ENCODE peak calls at places on chromosomes 3 and 15, in nine cellular contexts. One of them, this sample, is unnamed.

GRCh38 chr15:41561777-41562145 is 2.7 kb downstream of the TYRO3 start:
- DNase-seq in osteocyte: no peak
- DNase-seq in lower lobe of right lung: no peak
- DNase-seq in epithelial cell of proximal tubule: no peak
- DNase-seq in fibroblast of pulmonary artery: peak
- DNase-seq in colonic mucosa: no peak
- DNase-seq in uterus: peak
- DNase-seq in HFF-Myc: no peak
- DNase-seq in GM20000: no peak
- DNase-seq in this sample: no peak

GRCh38 chr3:67654832-67655152 is 380 bp upstream of the SUCLG2 start:
- DNase-seq in osteocyte: no peak
- DNase-seq in fibroblast of pulmonary artery: no peak
- DNase-seq in lower lobe of right lung: no peak
- DNase-seq in colonic mucosa: no peak
- DNase-seq in GM20000: no peak
- DNase-seq in uterus: no peak
- DNase-seq in HFF-Myc: no peak
- DNase-seq in epithelial cell of proximal tubule: no peak
- DNase-seq in this sample: no peak

GRCh38 chr15:57395292-57395691 is 19.0 kb downstream of the CGNL1 start:
- DNase-seq in osteocyte: no peak
- DNase-seq in colonic mucosa: no peak
- DNase-seq in epithelial cell of proximal tubule: peak
- DNase-seq in lower lobe of right lung: no peak
- DNase-seq in uterus: no peak
- DNase-seq in fibroblast of pulmonary artery: peak
- DNase-seq in HFF-Myc: peak
- DNase-seq in GM20000: no peak
- DNase-seq in this sample: no peak

GRCh38 chr3:127655641-127656040 is 17.1 kb upstream of the ABTB1 start:
- DNase-seq in HFF-Myc: no peak
- DNase-seq in epithelial cell of proximal tubule: no peak
- DNase-seq in osteocyte: no peak
- DNase-seq in GM20000: no peak
- DNase-seq in lower lobe of right lung: no peak
- DNase-seq in uterus: no peak
- DNase-seq in fibroblast of pulmonary artery: peak
- DNase-seq in colonic mucosa: no peak
- DNase-seq in this sample: no peak

GRCh38 chr3:25448750-25449684 is 21.0 kb downstream of the RARB start:
- DNase-seq in GM20000: no peak
- DNase-seq in epithelial cell of proximal tubule: no peak
- DNase-seq in lower lobe of right lung: peak
- DNase-seq in colonic mucosa: peak
- DNase-seq in HFF-Myc: no peak
- DNase-seq in fibroblast of pulmonary artery: peak
- DNase-seq in uterus: peak
- DNase-seq in osteocyte: peak
- DNase-seq in this sample: peak

GRCh38 chr15:72785452-72786243 is 2.1 kb upstream of the ADPGK start:
- DNase-seq in fibroblast of pulmonary artery: no peak
- DNase-seq in colonic mucosa: no peak
- DNase-seq in HFF-Myc: no peak
- DNase-seq in uterus: no peak
- DNase-seq in osteocyte: no peak
- DNase-seq in GM20000: no peak
- DNase-seq in epithelial cell of proximal tubule: no peak
- DNase-seq in lower lobe of right lung: no peak
- DNase-seq in this sample: no peak

GRCh38 chr3:146277953-146278631 is 27.2 kb upstream of the PLSCR4 start:
- DNase-seq in osteocyte: no peak
- DNase-seq in fibroblast of pulmonary artery: peak
- DNase-seq in HFF-Myc: peak
- DNase-seq in lower lobe of right lung: no peak
- DNase-seq in colonic mucosa: no peak
- DNase-seq in GM20000: no peak
- DNase-seq in uterus: peak
- DNase-seq in epithelial cell of proximal tubule: no peak
- DNase-seq in this sample: no peak

GRCh38 chr3:16849240-16849639 is 35.5 kb upstream of the PLCL2 start:
- DNase-seq in colonic mucosa: peak
- DNase-seq in lower lobe of right lung: peak
- DNase-seq in HFF-Myc: no peak
- DNase-seq in uterus: peak
- DNase-seq in epithelial cell of proximal tubule: no peak
- DNase-seq in GM20000: peak
- DNase-seq in fibroblast of pulmonary artery: peak
- DNase-seq in osteocyte: no peak
- DNase-seq in this sample: peak

GRCh38 chr15:100900136-100900894 is 18.8 kb upstream of the LRRK1 start:
- DNase-seq in epithelial cell of proximal tubule: no peak
- DNase-seq in HFF-Myc: no peak
- DNase-seq in GM20000: no peak
- DNase-seq in colonic mucosa: peak
- DNase-seq in osteocyte: no peak
- DNase-seq in fibroblast of pulmonary artery: no peak
- DNase-seq in uterus: no peak
- DNase-seq in lower lobe of right lung: no peak
- DNase-seq in this sample: no peak

GRCh38 chr3:10379161-10379560 is 58.2 kb upstream of the SEC13 start:
- DNase-seq in osteocyte: no peak
- DNase-seq in uterus: no peak
- DNase-seq in lower lobe of right lung: no peak
- DNase-seq in colonic mucosa: no peak
- DNase-seq in fibroblast of pulmonary artery: no peak
- DNase-seq in epithelial cell of proximal tubule: no peak
- DNase-seq in HFF-Myc: no peak
- DNase-seq in GM20000: no peak
- DNase-seq in this sample: no peak

GRCh38 chr3:142337994-142338393 is 109.8 kb downstream of the XRN1 start:
- DNase-seq in GM20000: no peak
- DNase-seq in fibroblast of pulmonary artery: no peak
- DNase-seq in epithelial cell of proximal tubule: no peak
- DNase-seq in colonic mucosa: no peak
- DNase-seq in osteocyte: no peak
- DNase-seq in lower lobe of right lung: peak
- DNase-seq in uterus: no peak
- DNase-seq in HFF-Myc: no peak
- DNase-seq in this sample: no peak

GRCh38 chr3:183774631-183775030 is 50.7 kb downstream of the MAP6D1 start:
- DNase-seq in uterus: no peak
- DNase-seq in GM20000: no peak
- DNase-seq in epithelial cell of proximal tubule: no peak
- DNase-seq in osteocyte: no peak
- DNase-seq in colonic mucosa: no peak
- DNase-seq in lower lobe of right lung: no peak
- DNase-seq in HFF-Myc: no peak
- DNase-seq in fibroblast of pulmonary artery: peak
- DNase-seq in this sample: no peak

GRCh38 chr3:111726788-111727305 is 131.7 kb upstream of the ZBED2 start:
- DNase-seq in lower lobe of right lung: no peak
- DNase-seq in fibroblast of pulmonary artery: no peak
- DNase-seq in osteocyte: no peak
- DNase-seq in GM20000: no peak
- DNase-seq in uterus: no peak
- DNase-seq in HFF-Myc: no peak
- DNase-seq in colonic mucosa: no peak
- DNase-seq in epithelial cell of proximal tubule: no peak
- DNase-seq in this sample: no peak

GRCh38 chr3:156983559-156983958 is 157.4 kb downstream of the LEKR1 start:
- DNase-seq in uterus: no peak
- DNase-seq in lower lobe of right lung: no peak
- DNase-seq in fibroblast of pulmonary artery: no peak
- DNase-seq in epithelial cell of proximal tubule: no peak
- DNase-seq in osteocyte: no peak
- DNase-seq in GM20000: no peak
- DNase-seq in HFF-Myc: no peak
- DNase-seq in colonic mucosa: no peak
- DNase-seq in this sample: no peak

DNA sequence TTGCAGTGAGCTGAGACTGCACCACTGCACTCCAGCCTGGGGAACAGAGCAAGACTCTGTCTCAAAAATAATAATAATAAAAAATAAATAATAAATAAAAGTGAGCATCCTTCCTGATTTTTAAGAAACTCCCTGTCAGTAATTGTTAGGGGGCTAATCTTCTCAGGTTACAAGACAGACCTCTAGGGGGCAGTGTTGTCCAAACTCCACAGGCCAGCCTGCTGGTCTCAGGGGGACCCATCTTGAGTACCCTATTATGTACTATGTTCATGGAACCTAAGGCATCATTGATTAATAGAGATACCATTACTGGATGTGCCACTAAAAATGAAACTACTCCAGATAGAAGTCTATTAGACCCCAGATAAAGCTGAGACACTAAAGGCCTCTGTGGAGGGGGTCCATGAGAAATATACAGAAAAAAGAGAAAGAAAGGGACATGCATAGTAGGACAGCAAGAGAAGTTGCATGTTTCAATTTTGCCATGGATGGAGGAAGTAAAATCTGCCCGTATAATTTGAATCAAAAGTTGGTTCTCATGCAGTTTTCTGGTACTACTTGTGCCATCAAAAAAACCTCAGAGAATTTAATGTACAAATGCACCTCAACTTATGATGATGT is 85.5 kb upstream of the CDV3 start:
- DNase-seq in lower lobe of right lung: no peak
- DNase-seq in epithelial cell of proximal tubule: no peak
- DNase-seq in osteocyte: no peak
- DNase-seq in fibroblast of pulmonary artery: peak
- DNase-seq in GM20000: no peak
- DNase-seq in uterus: no peak
- DNase-seq in HFF-Myc: no peak
- DNase-seq in colonic mucosa: peak
- DNase-seq in this sample: peak
- TF ChIP-seq CTCF in lower lobe of right lung: peak
- TF ChIP-seq CTCF in epithelial cell of proximal tubule: peak
- TF ChIP-seq CTCF in osteocyte: peak
- TF ChIP-seq CTCF in fibroblast of pulmonary artery: peak
- TF ChIP-seq CTCF in GM20000: no peak
- TF ChIP-seq CTCF in uterus: peak
- TF ChIP-seq CTCF in HFF-Myc: peak
- TF ChIP-seq CTCF in colonic mucosa: peak
- TF ChIP-seq CTCF in this sample: peak

DNA sequence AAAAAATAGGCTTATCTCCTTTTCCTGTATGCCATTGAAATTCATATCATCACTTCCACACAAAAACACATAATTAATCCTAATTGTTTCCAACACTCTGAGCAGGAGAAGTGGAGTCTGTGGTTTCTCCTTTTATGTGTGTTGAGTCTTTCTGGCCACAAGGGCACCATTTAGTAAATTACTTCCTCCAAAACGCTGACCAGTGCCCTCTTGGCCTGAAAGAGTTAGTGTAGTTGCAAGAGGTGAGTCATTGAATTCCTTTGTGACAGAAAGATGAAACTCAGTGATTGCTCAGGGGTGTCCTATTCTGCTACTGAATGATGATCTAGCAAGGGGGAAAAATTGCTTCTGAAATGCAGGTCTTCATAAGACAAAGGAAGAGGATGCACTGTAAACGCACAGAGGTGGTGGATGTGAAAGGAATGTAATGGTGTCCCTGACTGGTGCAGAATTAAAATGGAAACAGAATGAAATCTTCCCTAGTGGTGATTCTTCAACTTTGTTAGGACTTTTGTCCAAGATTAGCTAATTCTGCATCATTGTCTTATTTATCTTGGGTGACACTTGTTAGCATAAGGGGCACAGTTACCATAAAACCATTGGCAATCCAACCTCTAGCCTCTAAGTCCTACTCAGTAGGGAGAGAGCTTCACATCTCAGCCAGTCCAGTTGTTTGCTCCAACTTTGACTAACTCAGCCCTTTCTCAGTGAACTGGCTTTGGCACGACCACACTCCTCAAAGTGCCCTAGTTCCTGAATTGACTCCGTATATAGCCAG is 208.4 kb upstream of the NANOGP8 start:
- DNase-seq in HFF-Myc: no peak
- DNase-seq in osteocyte: no peak
- DNase-seq in epithelial cell of proximal tubule: peak
- DNase-seq in GM20000: no peak
- DNase-seq in lower lobe of right lung: no peak
- DNase-seq in colonic mucosa: no peak
- DNase-seq in uterus: no peak
- DNase-seq in fibroblast of pulmonary artery: peak
- DNase-seq in this sample: peak
- TF ChIP-seq CTCF in HFF-Myc: peak
- TF ChIP-seq CTCF in osteocyte: peak
- TF ChIP-seq CTCF in epithelial cell of proximal tubule: peak
- TF ChIP-seq CTCF in GM20000: no peak
- TF ChIP-seq CTCF in lower lobe of right lung: no peak
- TF ChIP-seq CTCF in colonic mucosa: no peak
- TF ChIP-seq CTCF in uterus: no peak
- TF ChIP-seq CTCF in fibroblast of pulmonary artery: peak
- TF ChIP-seq CTCF in this sample: no peak

GRCh38 chr15:90460142-90460824 is 69.4 kb upstream of the CRTC3 start:
- DNase-seq in epithelial cell of proximal tubule: no peak
- DNase-seq in HFF-Myc: no peak
- DNase-seq in GM20000: no peak
- DNase-seq in osteocyte: no peak
- DNase-seq in fibroblast of pulmonary artery: peak
- DNase-seq in colonic mucosa: no peak
- DNase-seq in lower lobe of right lung: no peak
- DNase-seq in uterus: peak
- DNase-seq in this sample: no peak
- TF ChIP-seq CTCF in epithelial cell of proximal tubule: no peak
- TF ChIP-seq CTCF in HFF-Myc: no peak
- TF ChIP-seq CTCF in GM20000: no peak
- TF ChIP-seq CTCF in osteocyte: no peak
- TF ChIP-seq CTCF in fibroblast of pulmonary artery: no peak
- TF ChIP-seq CTCF in colonic mucosa: no peak
- TF ChIP-seq CTCF in lower lobe of right lung: no peak
- TF ChIP-seq CTCF in uterus: no peak
- TF ChIP-seq CTCF in this sample: no peak

DNA sequence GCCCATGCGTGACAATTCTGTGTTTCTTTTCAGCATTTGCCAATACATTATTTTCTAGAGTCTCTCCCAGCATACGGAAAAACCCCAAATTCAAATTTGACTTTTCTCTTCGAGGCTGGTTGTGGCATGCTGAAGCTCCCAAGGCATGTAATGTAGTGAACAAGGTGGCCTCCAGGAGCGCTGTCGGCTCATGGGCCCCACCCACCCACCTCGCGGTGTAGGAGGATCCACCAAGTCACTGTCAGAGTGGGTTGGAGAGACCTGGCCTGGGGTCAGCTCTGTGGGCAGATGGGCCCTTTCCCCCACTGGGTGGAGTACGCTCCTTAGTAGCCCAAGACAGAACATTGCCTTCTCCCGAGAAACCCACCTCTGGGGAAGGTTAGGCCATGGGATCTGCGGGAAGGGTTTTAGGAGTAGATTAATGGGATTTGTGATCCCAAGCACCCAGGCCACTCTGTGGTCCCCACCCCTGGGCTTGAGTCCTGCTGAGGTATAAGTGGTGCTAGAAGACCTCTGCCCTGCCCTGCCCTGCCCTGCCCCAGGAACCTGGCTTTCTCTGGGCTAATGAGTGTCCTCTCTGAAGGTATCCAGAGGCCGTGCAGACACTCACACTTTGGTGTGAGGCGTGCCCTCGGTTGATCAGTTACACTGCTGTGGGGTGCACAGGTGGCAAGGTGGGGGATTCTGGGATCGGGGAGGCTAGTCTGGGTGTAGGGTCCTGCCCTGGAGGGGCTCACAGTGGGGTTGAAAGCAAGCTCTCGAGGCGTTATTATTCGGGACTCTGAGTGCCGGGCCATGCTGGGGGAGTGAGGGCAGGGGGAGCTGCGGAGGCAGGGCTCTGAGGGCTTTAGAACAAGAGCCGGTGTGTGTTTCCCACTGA is 97.9 kb downstream of the APBA2 start:
- DNase-seq in colonic mucosa: no peak
- DNase-seq in epithelial cell of proximal tubule: no peak
- DNase-seq in uterus: no peak
- DNase-seq in GM20000: no peak
- DNase-seq in osteocyte: peak
- DNase-seq in HFF-Myc: no peak
- DNase-seq in fibroblast of pulmonary artery: no peak
- DNase-seq in lower lobe of right lung: no peak
- DNase-seq in this sample: no peak
- TF ChIP-seq CTCF in colonic mucosa: no peak
- TF ChIP-seq CTCF in epithelial cell of proximal tubule: no peak
- TF ChIP-seq CTCF in uterus: no peak
- TF ChIP-seq CTCF in GM20000: no peak
- TF ChIP-seq CTCF in osteocyte: no peak
- TF ChIP-seq CTCF in HFF-Myc: peak
- TF ChIP-seq CTCF in fibroblast of pulmonary artery: no peak
- TF ChIP-seq CTCF in lower lobe of right lung: no peak
- TF ChIP-seq CTCF in this sample: no peak